ENCODE peak calls at places on chromosome 22, in five cellular contexts. F, U, R, J and Z are unnamed samples.
A peak's percentile ranks its signal among the peaks of the same experiment; 100 is the strongest.

GRCh38 chr22:42169055-42169469 is 38.5 kb upstream of the CYP2D6 start:
- DNase-seq in F (peak; percentile 71), U (peak; percentile 82), R (peak; percentile 81), J (peak; percentile 51), Z (peak; percentile 84)

GRCh38 chr22:29213481-29213880 is 7.8 kb downstream of the EMID1 start:
- DNase-seq in F (no peak), U (no peak), R (no peak), J (no peak), Z (peak; percentile 8)

GRCh38 chr22:27670701-27671412 is 130.7 kb downstream of the MN1 start:
- DNase-seq in F (peak; percentile 96), U (peak; percentile 82), R (peak; percentile 39), J (no peak), Z (no peak)

GRCh38 chr22:21098099-21098671 is 52.4 kb downstream of the LRRC74B start:
- DNase-seq in F (no peak), U (no peak), R (no peak), J (no peak), Z (no peak)

GRCh38 chr22:28024422-28024888 is 105.4 kb upstream of the PITPNB start:
- DNase-seq in F (no peak), U (no peak), R (no peak), J (no peak), Z (peak; percentile 10)

GRCh38 chr22:19815823-19816290 is 38.8 kb downstream of the GNB1L start:
- DNase-seq in F (no peak), U (no peak), R (no peak), J (no peak), Z (no peak)

GRCh38 chr22:28112548-28113043 is 193.5 kb upstream of the PITPNB start:
- DNase-seq in F (peak; percentile 25), U (peak; percentile 30), R (peak; percentile 67), J (no peak), Z (peak; percentile 47)

GRCh38 chr22:29011200-29011867 is 50.3 kb downstream of the C22orf31 start:
- DNase-seq in F (no peak), U (no peak), R (no peak), J (no peak), Z (no peak)

GRCh38 chr22:21055880-21056319 is 10.2 kb downstream of the LRRC74B start:
- DNase-seq in F (no peak), U (peak; percentile 88), R (no peak), J (no peak), Z (no peak)

GRCh38 chr22:30265851-30266444 is 703 bp downstream of the OSM start:
- DNase-seq in F (no peak), U (peak; percentile 49), R (no peak), J (no peak), Z (no peak)

GRCh38 chr22:22069450-22070370 is 87.1 kb upstream of the TOP3B start:
- DNase-seq in F (no peak), U (no peak), R (no peak), J (no peak), Z (no peak)

GRCh38 chr22:17772249-17772962 is 1.9 kb downstream of the BID start:
- DNase-seq in F (no peak), U (no peak), R (no peak), J (no peak), Z (peak; percentile 87)

GRCh38 chr22:26172389-26172990 is 3.2 kb downstream of the SEZ6L start:
- DNase-seq in F (peak; percentile 53), U (peak; percentile 39), R (peak; percentile 70), J (no peak), Z (peak; percentile 61)

GRCh38 chr22:25837288-25837900 is 95.4 kb downstream of the MYO18B start:
- DNase-seq in F (no peak), U (no peak), R (no peak), J (no peak), Z (no peak)

GRCh38 chr22:41966607-41967240 is 2.5 kb upstream of the SEPTIN3 start:
- DNase-seq in F (peak; percentile 52), U (peak; percentile 21), R (peak; percentile 46), J (peak; percentile 54), Z (peak; percentile 23)

GRCh38 chr22:42300286-42301071 is 30.0 kb upstream of the TCF20 start:
- DNase-seq in F (no peak), U (peak; percentile 51), R (no peak), J (no peak), Z (no peak)

GRCh38 chr22:27292542-27293298 is 508.8 kb downstream of the MN1 start:
- DNase-seq in F (no peak), U (no peak), R (no peak), J (no peak), Z (no peak)

GRCh38 chr22:24583972-24584790 is 8.7 kb downstream of the LRRC75B start:
- DNase-seq in F (no peak), U (no peak), R (no peak), J (no peak), Z (no peak)

GRCh38 chr22:24584871-24585411 is 7.9 kb downstream of the LRRC75B start:
- DNase-seq in F (no peak), U (no peak), R (no peak), J (no peak), Z (no peak)

GRCh38 chr22:24582111-24582814 is 10.6 kb downstream of the LRRC75B start:
- DNase-seq in F (no peak), U (no peak), R (no peak), J (no peak), Z (no peak)

GRCh38 chr22:24585461-24585860 is 7.4 kb downstream of the LRRC75B start:
- DNase-seq in F (no peak), U (no peak), R (no peak), J (no peak), Z (no peak)

DNA sequence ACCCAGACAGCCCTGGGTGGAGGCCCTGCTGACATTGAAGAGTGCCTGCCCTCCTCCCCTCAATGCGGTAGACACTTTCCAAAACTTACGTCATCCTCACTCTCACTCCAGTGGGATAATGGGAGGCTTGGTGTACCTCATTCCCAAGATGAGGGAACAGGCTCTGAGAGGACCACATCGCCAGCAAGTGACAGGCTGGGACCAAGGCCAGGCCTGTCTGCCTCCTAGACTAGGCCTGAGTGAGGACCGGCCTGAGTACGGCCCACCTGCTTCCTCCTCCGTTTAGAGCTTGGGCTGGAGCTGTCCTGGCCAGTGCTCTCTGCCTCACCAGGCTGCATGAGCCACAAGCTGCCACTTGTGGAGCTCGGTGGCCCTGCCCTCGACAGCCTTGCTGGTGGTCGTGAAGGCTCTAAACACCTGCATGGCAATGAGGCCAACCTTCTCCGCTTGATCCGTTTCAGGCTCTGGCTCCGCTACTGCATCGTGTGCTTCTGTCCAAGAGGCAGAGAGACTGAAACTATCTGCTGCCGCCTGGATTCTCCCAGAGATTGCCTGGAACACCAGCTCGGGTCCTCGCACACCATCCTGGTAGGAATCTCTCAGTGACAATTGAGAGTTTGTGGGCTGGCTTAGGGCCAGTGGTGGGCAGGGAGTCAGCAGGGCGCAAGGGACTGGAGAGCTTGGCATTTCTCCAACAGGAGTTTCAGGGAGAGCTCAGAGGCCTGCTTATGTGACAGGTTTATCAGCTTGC is 9.5 kb downstream of the LRRC75B start:
- DNase-seq in F (peak; percentile 76), U (no peak), R (no peak), J (no peak), Z (peak; percentile 84)
- TF ChIP-seq FOXM1 in F (no peak), U (no peak), R (no peak), J (no peak), Z (no peak)

DNA sequence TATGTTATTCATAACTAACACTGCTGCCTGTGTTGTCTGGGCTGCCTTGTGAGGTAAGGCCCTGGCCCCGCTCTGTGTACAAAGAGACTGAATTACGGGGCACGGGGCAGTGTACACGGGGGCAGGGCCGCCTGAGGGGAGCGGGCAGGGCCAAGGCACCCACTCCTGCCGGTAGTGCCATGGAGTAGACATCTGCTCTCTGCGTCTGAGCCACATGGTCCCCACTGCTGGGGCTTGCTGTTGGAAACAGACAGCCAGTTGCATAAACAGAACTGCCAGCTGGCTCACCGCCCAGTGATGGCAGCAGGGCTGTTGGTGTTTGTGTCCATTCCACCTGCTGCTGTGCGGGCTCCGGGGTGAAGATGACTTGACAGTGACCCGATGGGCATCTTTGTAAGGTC is 19.8 kb downstream of the FAM118A start:
- DNase-seq in F (no peak), U (no peak), R (no peak), J (no peak), Z (peak; percentile 94)
- TF ChIP-seq FOXM1 in F (no peak), U (no peak), R (no peak), J (no peak), Z (no peak)

DNA sequence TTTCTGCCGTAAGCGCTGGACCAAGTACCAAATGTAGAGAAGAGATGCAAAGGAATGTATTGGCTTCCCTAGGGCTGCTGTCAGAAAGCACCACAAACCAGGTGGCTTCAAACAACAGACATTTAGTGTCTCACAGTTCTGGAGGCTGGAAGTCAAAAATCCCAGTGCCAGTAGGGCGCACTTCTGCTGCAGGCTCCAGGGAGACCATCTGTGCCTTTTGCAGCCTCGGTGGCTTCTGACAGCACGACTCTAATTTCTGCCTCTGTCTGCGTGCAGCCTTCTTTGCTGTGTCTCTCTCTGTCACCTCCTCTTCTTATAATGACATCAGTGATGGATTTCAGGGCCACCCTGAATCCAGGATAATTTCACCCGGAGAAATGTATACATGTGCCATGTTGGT is 2.8 kb downstream of the APOL6 start:
- DNase-seq in F (no peak), U (no peak), R (no peak), J (no peak), Z (no peak)
- TF ChIP-seq FOXM1 in F (no peak), U (no peak), R (no peak), J (no peak), Z (no peak)

GRCh38 chr22:44685384-44686056 is 16.5 kb upstream of the PRR5 start:
- DNase-seq in F (no peak), U (peak; percentile 75), R (peak; percentile 59), J (peak; percentile 71), Z (peak; percentile 60)
- TF ChIP-seq FOXM1 in F (no peak), U (no peak), R (no peak), J (no peak), Z (no peak)

GRCh38 chr22:50081426-50082196 is 3.6 kb downstream of the MLC1 start:
- DNase-seq in F (no peak), U (no peak), R (no peak), J (no peak), Z (peak; percentile 36)
- TF ChIP-seq FOXM1 in F (no peak), U (no peak), R (no peak), J (no peak), Z (no peak)

DNA sequence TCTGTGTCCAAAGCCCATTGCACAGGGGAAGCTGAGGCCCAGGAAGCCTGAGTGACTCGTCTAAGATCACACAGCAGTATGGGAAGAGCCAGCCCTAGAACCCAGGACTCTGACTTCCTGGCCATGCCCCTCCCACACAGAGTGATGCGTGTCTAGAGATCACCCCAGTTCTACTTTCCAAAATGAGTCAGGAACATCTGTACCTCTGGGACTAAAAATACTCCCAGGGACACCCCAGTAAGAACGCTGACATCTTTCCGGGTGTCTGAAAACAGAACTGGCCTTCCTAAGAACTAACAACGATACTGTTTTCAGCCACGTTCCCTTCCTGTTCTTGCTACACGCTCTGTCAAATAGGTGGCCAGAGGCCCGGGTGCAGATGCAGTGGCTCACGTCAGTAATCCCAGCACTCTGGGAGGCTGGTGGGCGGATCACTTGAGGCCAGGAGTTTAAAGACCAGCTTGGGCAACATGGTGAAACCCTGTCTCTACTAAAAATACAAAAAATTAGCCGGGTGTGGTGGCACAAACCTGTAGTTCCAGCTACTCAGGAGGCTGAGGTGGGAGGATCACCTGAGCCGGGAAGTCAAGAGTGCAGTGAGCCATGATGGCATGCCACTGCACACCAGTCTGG is 21.7 kb upstream of the PDGFB start:
- DNase-seq in F (peak; percentile 76), U (no peak), R (no peak), J (peak; percentile 96), Z (no peak)
- TF ChIP-seq FOXM1 in F (no peak), U (no peak), R (no peak), J (peak; percentile 97), Z (no peak)

GRCh38 chr22:47788461-47788860 is 1026.0 kb downstream of the TBC1D22A start:
- DNase-seq in F (no peak), U (no peak), R (no peak), J (no peak), Z (no peak)
- TF ChIP-seq FOXM1 in F (no peak), U (no peak), R (no peak), J (no peak), Z (no peak)